ENCODE peak calls at places on chromosomes 6 and 20, in six cellular contexts. B is activated CD8-positive, alpha-beta T cell treated with anti-CD3 and anti-CD28 coated beads, Interleukin-2, amount 10 ng/mL, durations not matched to agents 7 days and 5 days; L is HCEC 1CT; T is activated effector memory CD4-positive, alpha-beta T cell treated with anti-CD3 and anti-CD28 coated beads, Interleukin-2, amount 50 U/mL, for 16 hours; V is GM10248; J is T-cell. X is an unnamed sample.

GRCh38 chr6:110542311-110543024 is 66.1 kb upstream of the SLC22A16 start:
- DNase-seq in B (no peak), L (no peak), T (no peak), V (no peak), J (no peak), X (no peak)

GRCh38 chr6:52376763-52377162 is 14.8 kb downstream of the PAQR8 start:
- DNase-seq in B (no peak), L (no peak), T (no peak), V (no peak), J (no peak), X (no peak)

GRCh38 chr6:46410330-46410953 is 80.8 kb downstream of the RCAN2 start:
- DNase-seq in B (peak), L (peak), T (no peak), V (peak), J (no peak), X (no peak)

GRCh38 chr20:33852971-33853813 is 42.0 kb downstream of the CHMP4B start:
- DNase-seq in B (peak), L (no peak), T (no peak), V (no peak), J (peak), X (peak)

GRCh38 chr20:2751868-2752630 is 48.4 kb downstream of the CPXM1 start:
- DNase-seq in B (peak), L (no peak), T (peak), V (peak), J (no peak), X (peak)

GRCh38 chr6:15287670-15288069 is 41.8 kb downstream of the JARID2 start:
- DNase-seq in B (no peak), L (no peak), T (no peak), V (peak), J (no peak), X (peak)

GRCh38 chr20:52054123-52054522 is 137.5 kb downstream of the ZFP64 start:
- DNase-seq in B (peak), L (no peak), T (no peak), V (no peak), J (no peak), X (peak)

GRCh38 chr6:7523922-7524321 is 17.5 kb upstream of the DSP start:
- DNase-seq in B (no peak), L (no peak), T (no peak), V (no peak), J (no peak), X (no peak)

GRCh38 chr6:17313971-17314370 is 32.8 kb downstream of the RBM24 start:
- DNase-seq in B (no peak), L (no peak), T (no peak), V (no peak), J (no peak), X (no peak)

GRCh38 chr6:159931112-159931511 is 37.8 kb upstream of the IGF2R start:
- DNase-seq in B (no peak), L (no peak), T (no peak), V (no peak), J (no peak), X (no peak)

GRCh38 chr20:50124496-50124895 is 11.5 kb upstream of the UBE2V1 start:
- DNase-seq in B (no peak), L (no peak), T (no peak), V (no peak), J (no peak), X (peak)

GRCh38 chr6:11425876-11426275 is 111.7 kb upstream of the TMEM170B start:
- DNase-seq in B (no peak), L (no peak), T (no peak), V (no peak), J (no peak), X (no peak)

GRCh38 chr6:7086488-7086887 is 21.3 kb upstream of the RREB1 start:
- DNase-seq in B (peak), L (peak), T (peak), V (peak), J (no peak), X (peak)

GRCh38 chr6:114389111-114389510 is 46.3 kb upstream of the HS3ST5 start:
- DNase-seq in B (no peak), L (no peak), T (no peak), V (no peak), J (no peak), X (no peak)

GRCh38 chr20:64111841-64112641 is 4.7 kb upstream of the NPBWR2 start:
- DNase-seq in B (peak), L (no peak), T (peak), V (no peak), J (no peak), X (peak)

GRCh38 chr6:135281227-135281626 is 100.1 kb downstream of the MYB start:
- DNase-seq in B (no peak), L (no peak), T (no peak), V (no peak), J (no peak), X (no peak)

GRCh38 chr6:9467746-9468145 is 947.1 kb downstream of the TFAP2A start:
- DNase-seq in B (no peak), L (peak), T (no peak), V (no peak), J (no peak), X (no peak)

GRCh38 chr6:99471638-99472037 is 43.6 kb downstream of the USP45 start:
- DNase-seq in B (no peak), L (no peak), T (no peak), V (no peak), J (no peak), X (no peak)

GRCh38 chr6:17091122-17091521 is 10.7 kb upstream of the STMND1 start:
- DNase-seq in B (no peak), L (peak), T (no peak), V (no peak), J (no peak), X (no peak)

GRCh38 chr20:63291811-63292210 is 1.2 kb upstream of the COL20A1 start:
- DNase-seq in B (no peak), L (no peak), T (no peak), V (no peak), J (no peak), X (no peak)

GRCh38 chr6:137491478-137491877 is 2.7 kb downstream of the OLIG3 start:
- DNase-seq in B (no peak), L (no peak), T (no peak), V (no peak), J (no peak), X (no peak)

GRCh38 chr6:96013531-96013930 is 2.2 kb upstream of the FUT9 start:
- DNase-seq in B (no peak), L (no peak), T (no peak), V (no peak), J (no peak), X (no peak)

GRCh38 chr6:120671519-120671918 is 662.8 kb downstream of the TBC1D32 start:
- DNase-seq in B (no peak), L (no peak), T (no peak), V (no peak), J (no peak), X (no peak)

GRCh38 chr6:5827061-5828037 is 179.4 kb downstream of the NRN1 start:
- DNase-seq in B (no peak), L (no peak), T (no peak), V (no peak), J (no peak), X (no peak)

GRCh38 chr6:158060447-158061360 is 79.0 kb downstream of the SYNJ2 start:
- DNase-seq in B (no peak), L (peak), T (no peak), V (no peak), J (no peak), X (peak)

GRCh38 chr20:4966826-4967751 is 34.2 kb downstream of the SLC23A2 start:
- DNase-seq in B (no peak), L (no peak), T (no peak), V (no peak), J (no peak), X (no peak)